ENCODE peak calls at places on chromosomes 11 and 22, in eight cellular contexts. M is prostate gland, F is lower leg skin, Q is right lobe of liver, E is sigmoid colon, P is stomach, Y is ovary, X is K562. G is an unnamed sample.

GRCh38 chr11:35009191-35009940 is 92.9 kb downstream of the PDHX start:
- DNase-seq in Q (no peak), M (peak), E (no peak), Y (no peak), F (no peak), P (no peak), X (no peak), G (no peak)

GRCh38 chr22:40247976-40248375 is 70.3 kb downstream of the TNRC6B start:
- DNase-seq in P (no peak), Q (no peak), Y (no peak), X (no peak), E (no peak), M (no peak), F (no peak), G (no peak)

GRCh38 chr11:3021125-3021524 is 29.0 kb upstream of the NAP1L4 start:
- DNase-seq in X (peak), M (peak), P (peak), Q (peak), F (no peak), E (no peak), Y (no peak), G (no peak)

GRCh38 chr22:30822216-30823014 is 127.7 kb downstream of the OSBP2 start:
- DNase-seq in E (no peak), P (no peak), X (peak), Q (no peak), M (no peak), F (peak), Y (no peak), G (no peak)

GRCh38 chr22:29300467-29300806 is 6.0 kb upstream of the GAS2L1 start:
- DNase-seq in E (no peak), F (peak), X (no peak), M (no peak), Y (no peak), Q (no peak), P (no peak), G (no peak)

GRCh38 chr11:124591430-124591829 is 19.8 kb upstream of the PANX3 start:
- DNase-seq in P (no peak), Q (no peak), E (no peak), X (no peak), Y (no peak), M (no peak), F (no peak), G (no peak)

GRCh38 chr11:128477811-128478210 is 109.5 kb downstream of the ETS1 start:
- DNase-seq in F (no peak), Q (no peak), E (no peak), X (no peak), P (no peak), Y (no peak), M (no peak), G (no peak)

GRCh38 chr11:65206901-65207300 is 25.2 kb downstream of the CAPN1 start:
- DNase-seq in E (no peak), P (peak), Y (no peak), M (no peak), X (no peak), Q (no peak), F (no peak), G (no peak)

GRCh38 chr22:43733138-43733537 is 79.0 kb downstream of the EFCAB6 start:
- DNase-seq in P (no peak), E (no peak), M (no peak), F (no peak), Y (no peak), Q (no peak), X (no peak), G (no peak)

GRCh38 chr11:123125169-123125568 is 63.2 kb upstream of the HSPA8 start:
- DNase-seq in Y (no peak), X (no peak), F (no peak), M (no peak), Q (no peak), P (no peak), E (no peak), G (no peak)

GRCh38 chr11:121024989-121025388 is 1.1 kb downstream of the TBCEL start:
- DNase-seq in Q (no peak), F (no peak), Y (no peak), E (no peak), M (no peak), X (no peak), P (no peak), G (no peak)

GRCh38 chr11:2886191-2886894 is 768 bp upstream of the CDKN1C start:
- DNase-seq in Y (peak), X (no peak), E (peak), F (no peak), P (no peak), M (no peak), Q (no peak), G (no peak)

GRCh38 chr11:35478411-35479139 is 46.8 kb downstream of the PAMR1 start:
- DNase-seq in Q (no peak), E (no peak), X (no peak), P (peak), F (no peak), M (no peak), Y (no peak), G (no peak)

GRCh38 chr11:8826901-8827560 is 84.0 kb upstream of the AKIP1 start:
- DNase-seq in X (peak), P (no peak), Q (no peak), M (no peak), Y (peak), F (no peak), E (peak), G (no peak)

DNA sequence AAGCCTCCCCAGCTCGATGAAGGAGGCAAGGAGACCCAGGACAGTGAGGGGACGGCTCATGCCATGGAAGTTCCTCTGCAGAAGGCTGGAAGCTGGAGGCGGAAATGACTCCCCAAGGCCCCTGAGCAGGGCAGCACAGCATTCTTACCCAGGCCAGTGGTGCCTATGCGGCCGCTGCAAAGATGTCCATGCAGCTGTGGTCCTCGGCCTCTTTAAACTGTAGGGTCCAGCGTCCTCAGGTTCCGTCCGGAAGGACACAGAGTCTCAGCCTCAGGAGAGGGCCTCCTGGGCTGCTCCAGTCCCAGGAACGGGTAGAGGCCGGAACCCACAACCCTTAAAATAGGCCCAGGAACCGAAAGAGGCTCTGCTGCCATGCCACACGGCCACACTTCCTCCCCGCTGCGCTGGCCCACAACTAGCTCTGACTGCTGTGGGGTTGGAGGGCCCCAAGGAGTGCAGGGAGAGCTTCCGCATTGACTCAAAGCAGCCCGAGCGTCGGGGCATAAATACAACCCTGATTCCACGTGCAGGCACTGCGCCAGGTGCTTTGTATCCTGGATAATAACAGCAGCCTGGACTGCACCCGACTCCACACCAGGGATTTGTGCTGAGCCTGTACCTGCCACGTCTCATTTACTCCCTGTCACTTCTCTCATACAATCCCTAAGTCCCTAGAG is 5.5 kb downstream of the KIAA0930 start:
- DNase-seq in E (no peak), P (peak), M (no peak), Q (no peak), F (no peak), X (no peak), Y (no peak), G (no peak)
- H3K4me3 ChIP-seq in E (no peak), P (no peak), M (no peak), Q (no peak), F (no peak), X (no peak), Y (no peak), G (no peak)

DNA sequence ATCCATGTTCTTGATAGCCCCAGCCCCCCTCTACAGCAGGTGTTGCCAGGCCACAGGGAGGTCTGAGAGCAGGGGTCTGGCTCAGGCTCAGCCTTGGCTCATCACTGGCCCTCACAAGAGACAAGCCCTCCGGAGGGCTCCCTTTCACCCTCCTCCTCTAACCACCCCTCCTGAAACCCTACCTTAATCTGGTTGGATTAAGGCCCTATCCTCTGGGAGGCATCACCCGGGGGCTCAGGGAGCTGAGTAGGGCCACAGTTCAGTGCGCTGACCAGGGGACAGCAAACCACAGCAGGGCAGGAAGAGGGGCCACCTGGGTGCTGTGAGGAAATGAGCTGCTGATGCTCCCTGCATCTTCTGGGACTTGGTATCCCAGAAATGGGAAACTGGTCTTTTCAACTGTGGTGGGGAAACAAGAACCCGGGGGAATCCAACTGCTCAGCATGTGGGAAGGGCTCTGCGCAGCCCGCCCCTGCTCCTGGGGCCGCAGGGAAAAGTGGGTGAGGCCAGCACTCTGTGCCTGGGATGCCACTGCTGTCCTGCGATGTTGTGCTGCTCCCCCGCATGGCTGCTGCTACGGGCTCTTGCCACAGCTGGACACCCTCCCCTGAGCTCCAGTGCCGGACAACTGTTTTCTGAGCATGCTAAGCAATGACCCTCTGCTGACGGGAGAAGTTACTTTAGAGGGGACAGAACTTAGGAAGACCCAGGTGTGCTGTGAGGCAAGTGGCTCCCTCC is 17.5 kb downstream of the ADORA2A start:
- DNase-seq in F (no peak), E (no peak), Q (no peak), Y (no peak), P (no peak), M (no peak), X (peak), G (no peak)
- TF ChIP-seq POLR2A in F (no peak), E (no peak), Q (no peak), Y (no peak), P (no peak), M (no peak), X (no peak), G (no peak)

DNA sequence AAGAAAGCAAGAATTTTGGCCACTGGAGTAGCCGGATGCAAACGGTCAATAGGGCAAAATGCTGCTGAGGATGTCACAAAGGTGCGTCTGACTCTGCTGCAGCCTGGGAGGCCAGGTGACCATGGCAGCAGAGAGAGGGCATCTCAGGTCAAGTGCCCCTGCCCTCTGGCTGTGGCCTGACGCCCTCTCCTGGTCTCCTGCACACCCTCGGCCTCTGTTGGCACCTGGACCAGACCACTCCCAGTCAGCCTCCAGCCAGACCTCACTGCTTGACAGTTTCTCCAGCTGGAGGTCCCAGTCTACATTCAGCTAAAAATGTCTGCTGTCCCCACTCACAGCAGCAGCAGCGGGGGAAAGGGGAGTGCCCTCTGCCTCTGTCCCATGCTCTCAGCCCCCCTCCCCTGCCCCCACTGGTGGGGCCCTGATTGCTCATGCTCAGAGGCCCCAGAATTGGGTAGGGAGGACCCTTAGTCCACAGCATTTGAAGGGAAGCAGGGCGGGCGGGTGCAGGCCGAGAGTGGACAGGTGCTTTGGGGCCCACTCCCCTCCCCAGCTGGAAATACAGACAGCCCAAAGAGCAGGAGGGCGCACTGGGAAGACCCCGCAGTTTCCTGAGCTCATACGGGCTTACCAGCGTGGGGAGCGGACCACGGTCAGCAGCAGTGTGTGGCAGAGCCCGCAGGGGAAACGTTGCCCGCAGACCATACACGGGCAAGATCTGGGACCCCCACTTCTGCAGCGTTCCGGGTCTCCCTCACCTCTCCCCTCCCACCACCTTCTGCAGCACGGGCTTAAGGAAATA is 1.6 kb upstream of the BRSK2 start:
- DNase-seq in F (no peak), E (no peak), Q (no peak), X (no peak), M (no peak), Y (no peak), P (no peak), G (no peak)
- TF ChIP-seq CTCF in F (no peak), E (no peak), Q (peak), X (no peak), M (no peak), Y (no peak), P (no peak), G (no peak)

GRCh38 chr22:20475115-20475436 is 20.5 kb downstream of the KLHL22 start:
- DNase-seq in M (no peak), P (no peak), Y (no peak), E (no peak), X (no peak), Q (no peak), F (no peak), G (no peak)
- H3K4me3 ChIP-seq in M (no peak), P (no peak), Y (no peak), E (no peak), X (no peak), Q (no peak), F (no peak), G (no peak)

DNA sequence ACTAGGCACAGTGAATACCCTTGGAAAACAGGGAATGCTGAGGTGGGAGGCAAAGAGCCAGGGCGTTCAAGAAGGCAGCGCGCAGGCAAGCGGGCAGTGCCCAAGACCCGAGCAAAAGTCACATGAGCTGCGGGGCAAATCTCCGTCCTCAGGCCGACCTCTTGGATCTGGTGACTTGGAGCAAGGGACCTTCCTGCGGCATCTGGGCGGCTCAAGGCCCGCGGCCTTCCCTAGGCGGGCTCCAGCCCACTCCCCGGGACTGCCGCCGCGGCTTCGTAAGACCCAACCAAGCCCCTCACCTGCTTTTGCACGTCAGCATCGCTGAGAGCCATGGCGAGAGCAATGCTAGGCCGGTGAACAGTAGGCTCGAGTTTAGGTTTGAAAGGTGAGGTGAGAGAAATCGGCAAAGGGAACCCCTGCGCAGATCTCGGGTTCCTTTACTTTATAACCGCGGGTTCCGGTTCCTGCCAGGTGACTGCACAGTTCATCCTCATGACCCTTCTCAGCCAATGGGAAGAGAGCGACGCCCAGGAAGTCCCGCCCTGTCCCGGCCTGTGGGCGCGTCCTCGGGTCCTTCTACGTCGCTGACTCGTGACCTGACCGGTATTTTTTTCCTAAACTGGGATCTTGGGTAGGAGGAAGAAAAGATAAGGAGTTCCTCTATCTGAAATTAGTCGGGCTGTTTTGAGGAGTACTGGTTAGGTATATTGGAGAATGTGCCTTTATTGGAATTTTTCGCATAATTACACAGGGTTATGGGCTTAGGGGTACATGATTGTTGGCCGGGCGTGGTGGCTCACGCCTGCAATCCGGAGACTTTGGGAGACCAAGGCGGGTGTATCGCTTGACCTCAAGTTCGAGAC is at the start of gene ATP6V1E1:
- DNase-seq in P (peak), Y (peak), Q (peak), F (peak), E (peak), X (peak), M (peak), G (peak)
- TF ChIP-seq POLR2A in P (no peak), Y (peak), Q (peak), F (no peak), E (peak), X (peak), M (peak), G (no peak)

GRCh38 chr11:11230802-11231562 is 122.1 kb downstream of the CSNK2A3 start:
- DNase-seq in M (no peak), X (peak), F (peak), P (no peak), Q (no peak), Y (no peak), E (no peak), G (no peak)
- TF ChIP-seq CTCF in M (no peak), X (peak), F (no peak), P (no peak), Q (peak), Y (no peak), E (no peak), G (peak)

GRCh38 chr11:105610796-105611361 is 1.0 kb downstream of the GRIA4 start:
- DNase-seq in E (no peak), F (no peak), Y (no peak), X (no peak), P (no peak), M (no peak), Q (no peak), G (no peak)
- H3K4me3 ChIP-seq in E (peak), F (no peak), Y (no peak), X (no peak), P (peak), M (no peak), Q (no peak), G (no peak)

GRCh38 chr11:12377106-12377823 is at the start of gene PARVA:
- DNase-seq in Y (peak), M (peak), F (peak), E (peak), Q (peak), P (peak), X (no peak), G (no peak)

GRCh38 chr11:12380565-12381325 is 3.4 kb downstream of the PARVA start:
- DNase-seq in M (no peak), E (no peak), X (no peak), F (no peak), Y (no peak), P (no peak), Q (no peak), G (no peak)

GRCh38 chr11:12376259-12376971 is 956 bp upstream of the PARVA start:
- DNase-seq in F (peak), X (no peak), Y (peak), E (peak), M (no peak), P (no peak), Q (no peak), G (no peak)

GRCh38 chr11:12381875-12382274 is 4.5 kb downstream of the PARVA start:
- DNase-seq in M (no peak), Q (no peak), P (no peak), X (no peak), F (no peak), Y (no peak), E (no peak), G (no peak)

GRCh38 chr11:12377824-12378593 is 638 bp downstream of the PARVA start:
- DNase-seq in P (peak), Y (peak), Q (peak), X (peak), M (peak), E (peak), F (peak), G (no peak)
- TF ChIP-seq POLR2A in P (no peak), Y (no peak), Q (peak), X (no peak), M (no peak), E (peak), F (no peak), G (no peak)

GRCh38 chr11:102306048-102306575 is 11.2 kb upstream of the BIRC3 start:
- DNase-seq in Q (no peak), Y (no peak), F (peak), P (peak), M (peak), X (no peak), E (no peak), G (no peak)

GRCh38 chr11:102306817-102307814 is 10.2 kb upstream of the BIRC3 start:
- DNase-seq in Q (no peak), E (no peak), Y (no peak), X (no peak), M (no peak), F (no peak), P (no peak), G (no peak)

GRCh38 chr11:102312656-102313055 is 4.6 kb upstream of the BIRC3 start:
- DNase-seq in F (no peak), X (no peak), Y (no peak), P (no peak), Q (no peak), E (no peak), M (no peak), G (no peak)

GRCh38 chr11:102313225-102313940 is 3.9 kb upstream of the BIRC3 start:
- DNase-seq in F (no peak), P (no peak), Y (no peak), X (no peak), Q (no peak), M (no peak), E (no peak), G (no peak)

GRCh38 chr11:102309621-102310541 is 7.4 kb upstream of the BIRC3 start:
- DNase-seq in Y (no peak), F (no peak), E (no peak), M (no peak), P (no peak), Q (no peak), X (no peak), G (no peak)
- TF ChIP-seq CTCF in Y (no peak), F (no peak), E (no peak), M (no peak), P (no peak), Q (no peak), X (peak), G (no peak)

G was measured in esophagus squamous epithelium.